ENCODE peak calls at places on chromosomes 12 and 14, in ten cellular contexts. One of them, this sample, is unnamed.

GRCh38 chr14:103899316-103899715 is 28.9 kb upstream of the TDRD9 start:
- DNase-seq in astrocyte of the hippocampus: no peak
- DNase-seq in neural crest cell: no peak
- DNase-seq in small intestine: peak
- DNase-seq in cardiac fibroblast: no peak
- DNase-seq in astrocyte of the spinal cord: no peak
- DNase-seq in nucleus accumbens: no peak
- DNase-seq in AG09319: no peak
- DNase-seq in AG09309: no peak
- DNase-seq in CD4-positive, alpha-beta T cell: no peak
- DNase-seq in this sample: peak

GRCh38 chr12:109766251-109766778 is 52.7 kb downstream of the FAM222A start:
- DNase-seq in AG09309: no peak
- DNase-seq in small intestine: no peak
- DNase-seq in AG09319: no peak
- DNase-seq in neural crest cell: no peak
- DNase-seq in astrocyte of the hippocampus: no peak
- DNase-seq in astrocyte of the spinal cord: no peak
- DNase-seq in CD4-positive, alpha-beta T cell: no peak
- DNase-seq in nucleus accumbens: no peak
- DNase-seq in cardiac fibroblast: no peak
- DNase-seq in this sample: no peak

GRCh38 chr12:131913666-131914065 is 15.4 kb upstream of the PUS1 start:
- DNase-seq in nucleus accumbens: no peak
- DNase-seq in CD4-positive, alpha-beta T cell: no peak
- DNase-seq in cardiac fibroblast: no peak
- DNase-seq in astrocyte of the spinal cord: no peak
- DNase-seq in neural crest cell: no peak
- DNase-seq in AG09319: no peak
- DNase-seq in astrocyte of the hippocampus: no peak
- DNase-seq in small intestine: no peak
- DNase-seq in AG09309: no peak
- DNase-seq in this sample: no peak

GRCh38 chr14:66999978-67000377 is 189.3 kb upstream of the GARIN2 start:
- DNase-seq in neural crest cell: no peak
- DNase-seq in cardiac fibroblast: no peak
- DNase-seq in astrocyte of the hippocampus: no peak
- DNase-seq in nucleus accumbens: no peak
- DNase-seq in astrocyte of the spinal cord: no peak
- DNase-seq in AG09309: no peak
- DNase-seq in CD4-positive, alpha-beta T cell: no peak
- DNase-seq in AG09319: no peak
- DNase-seq in small intestine: no peak
- DNase-seq in this sample: no peak

GRCh38 chr12:53180931-53181645 is 363 bp upstream of the CSAD start:
- DNase-seq in astrocyte of the spinal cord: peak
- DNase-seq in astrocyte of the hippocampus: peak
- DNase-seq in small intestine: peak
- DNase-seq in nucleus accumbens: peak
- DNase-seq in neural crest cell: peak
- DNase-seq in cardiac fibroblast: peak
- DNase-seq in CD4-positive, alpha-beta T cell: peak
- DNase-seq in AG09319: no peak
- DNase-seq in AG09309: no peak
- DNase-seq in this sample: peak

GRCh38 chr14:36057452-36058142 is 118.9 kb downstream of the PTCSC3 start:
- DNase-seq in CD4-positive, alpha-beta T cell: no peak
- DNase-seq in nucleus accumbens: no peak
- DNase-seq in astrocyte of the spinal cord: peak
- DNase-seq in cardiac fibroblast: no peak
- DNase-seq in AG09319: no peak
- DNase-seq in small intestine: no peak
- DNase-seq in neural crest cell: no peak
- DNase-seq in astrocyte of the hippocampus: peak
- DNase-seq in AG09309: no peak
- DNase-seq in this sample: no peak

GRCh38 chr12:48819986-48820385 is 1.7 kb downstream of the CACNB3 start:
- DNase-seq in nucleus accumbens: no peak
- DNase-seq in cardiac fibroblast: no peak
- DNase-seq in astrocyte of the spinal cord: no peak
- DNase-seq in AG09319: no peak
- DNase-seq in neural crest cell: no peak
- DNase-seq in small intestine: no peak
- DNase-seq in astrocyte of the hippocampus: no peak
- DNase-seq in AG09309: no peak
- DNase-seq in CD4-positive, alpha-beta T cell: no peak
- DNase-seq in this sample: no peak

GRCh38 chr14:75069811-75070145 is 337 bp downstream of the ZC2HC1C start:
- DNase-seq in cardiac fibroblast: no peak
- DNase-seq in nucleus accumbens: no peak
- DNase-seq in AG09309: no peak
- DNase-seq in neural crest cell: no peak
- DNase-seq in astrocyte of the hippocampus: no peak
- DNase-seq in astrocyte of the spinal cord: no peak
- DNase-seq in small intestine: no peak
- DNase-seq in AG09319: no peak
- DNase-seq in CD4-positive, alpha-beta T cell: no peak
- DNase-seq in this sample: no peak

GRCh38 chr12:22634883-22635282 is 9.9 kb downstream of the ETNK1 start:
- DNase-seq in neural crest cell: no peak
- DNase-seq in cardiac fibroblast: no peak
- DNase-seq in astrocyte of the hippocampus: no peak
- DNase-seq in nucleus accumbens: no peak
- DNase-seq in CD4-positive, alpha-beta T cell: no peak
- DNase-seq in AG09319: no peak
- DNase-seq in small intestine: no peak
- DNase-seq in astrocyte of the spinal cord: no peak
- DNase-seq in AG09309: no peak
- DNase-seq in this sample: no peak

GRCh38 chr12:115194448-115194847 is 510.5 kb upstream of the TBX3 start:
- DNase-seq in astrocyte of the spinal cord: no peak
- DNase-seq in small intestine: no peak
- DNase-seq in AG09309: no peak
- DNase-seq in AG09319: no peak
- DNase-seq in CD4-positive, alpha-beta T cell: no peak
- DNase-seq in neural crest cell: no peak
- DNase-seq in cardiac fibroblast: no peak
- DNase-seq in astrocyte of the hippocampus: no peak
- DNase-seq in nucleus accumbens: no peak
- DNase-seq in this sample: no peak

GRCh38 chr12:82862069-82862841 is 175.5 kb downstream of the TMTC2 start:
- DNase-seq in astrocyte of the hippocampus: peak
- DNase-seq in AG09319: no peak
- DNase-seq in astrocyte of the spinal cord: peak
- DNase-seq in small intestine: no peak
- DNase-seq in cardiac fibroblast: peak
- DNase-seq in neural crest cell: no peak
- DNase-seq in nucleus accumbens: no peak
- DNase-seq in AG09309: peak
- DNase-seq in CD4-positive, alpha-beta T cell: no peak
- DNase-seq in this sample: no peak

GRCh38 chr12:6074979-6075585 is 49.4 kb downstream of the VWF start:
- DNase-seq in astrocyte of the hippocampus: no peak
- DNase-seq in neural crest cell: no peak
- DNase-seq in AG09309: no peak
- DNase-seq in CD4-positive, alpha-beta T cell: no peak
- DNase-seq in nucleus accumbens: no peak
- DNase-seq in astrocyte of the spinal cord: no peak
- DNase-seq in cardiac fibroblast: peak
- DNase-seq in small intestine: peak
- DNase-seq in AG09319: no peak
- DNase-seq in this sample: peak

GRCh38 chr12:2679816-2680675 is 114.7 kb upstream of the FKBP4 start:
- DNase-seq in AG09319: no peak
- DNase-seq in CD4-positive, alpha-beta T cell: no peak
- DNase-seq in astrocyte of the hippocampus: no peak
- DNase-seq in small intestine: no peak
- DNase-seq in AG09309: no peak
- DNase-seq in neural crest cell: no peak
- DNase-seq in nucleus accumbens: no peak
- DNase-seq in astrocyte of the spinal cord: no peak
- DNase-seq in cardiac fibroblast: no peak
- DNase-seq in this sample: no peak

GRCh38 chr14:104001003-104001402 is 58.7 kb upstream of the RD3L start:
- DNase-seq in AG09319: no peak
- DNase-seq in CD4-positive, alpha-beta T cell: no peak
- DNase-seq in neural crest cell: no peak
- DNase-seq in astrocyte of the hippocampus: peak
- DNase-seq in small intestine: peak
- DNase-seq in AG09309: no peak
- DNase-seq in astrocyte of the spinal cord: no peak
- DNase-seq in nucleus accumbens: no peak
- DNase-seq in cardiac fibroblast: no peak
- DNase-seq in this sample: no peak

GRCh38 chr12:48349471-48349870 is 1.2 kb downstream of the ZNF641 start:
- DNase-seq in cardiac fibroblast: peak
- DNase-seq in astrocyte of the spinal cord: peak
- DNase-seq in AG09319: no peak
- DNase-seq in AG09309: no peak
- DNase-seq in astrocyte of the hippocampus: peak
- DNase-seq in CD4-positive, alpha-beta T cell: no peak
- DNase-seq in nucleus accumbens: no peak
- DNase-seq in small intestine: no peak
- DNase-seq in neural crest cell: no peak
- DNase-seq in this sample: no peak

GRCh38 chr14:88599761-88600439 is 37.1 kb downstream of the ZC3H14 start:
- DNase-seq in CD4-positive, alpha-beta T cell: no peak
- DNase-seq in astrocyte of the spinal cord: no peak
- DNase-seq in small intestine: no peak
- DNase-seq in AG09309: no peak
- DNase-seq in neural crest cell: no peak
- DNase-seq in AG09319: no peak
- DNase-seq in nucleus accumbens: no peak
- DNase-seq in cardiac fibroblast: no peak
- DNase-seq in astrocyte of the hippocampus: no peak
- DNase-seq in this sample: no peak

GRCh38 chr12:108565976-108566375 is 3.6 kb downstream of the ISCU start:
- DNase-seq in astrocyte of the spinal cord: peak
- DNase-seq in small intestine: peak
- DNase-seq in cardiac fibroblast: peak
- DNase-seq in astrocyte of the hippocampus: peak
- DNase-seq in AG09309: no peak
- DNase-seq in CD4-positive, alpha-beta T cell: peak
- DNase-seq in AG09319: peak
- DNase-seq in neural crest cell: no peak
- DNase-seq in nucleus accumbens: no peak
- DNase-seq in this sample: peak

GRCh38 chr12:53232641-53233538 is 881 bp upstream of the RARG start:
- DNase-seq in neural crest cell: no peak
- DNase-seq in nucleus accumbens: no peak
- DNase-seq in AG09309: no peak
- DNase-seq in astrocyte of the hippocampus: peak
- DNase-seq in cardiac fibroblast: peak
- DNase-seq in CD4-positive, alpha-beta T cell: no peak
- DNase-seq in AG09319: no peak
- DNase-seq in small intestine: peak
- DNase-seq in astrocyte of the spinal cord: no peak
- DNase-seq in this sample: peak

GRCh38 chr12:90712671-90713070 is 242.3 kb downstream of the CCER1 start:
- DNase-seq in astrocyte of the hippocampus: peak
- DNase-seq in neural crest cell: no peak
- DNase-seq in nucleus accumbens: no peak
- DNase-seq in astrocyte of the spinal cord: peak
- DNase-seq in cardiac fibroblast: peak
- DNase-seq in small intestine: peak
- DNase-seq in AG09319: no peak
- DNase-seq in CD4-positive, alpha-beta T cell: no peak
- DNase-seq in AG09309: no peak
- DNase-seq in this sample: no peak

GRCh38 chr12:8681129-8681902 is 16.5 kb upstream of the RIMKLB start:
- DNase-seq in cardiac fibroblast: peak
- DNase-seq in neural crest cell: no peak
- DNase-seq in astrocyte of the hippocampus: peak
- DNase-seq in CD4-positive, alpha-beta T cell: no peak
- DNase-seq in astrocyte of the spinal cord: peak
- DNase-seq in small intestine: peak
- DNase-seq in AG09309: no peak
- DNase-seq in AG09319: no peak
- DNase-seq in nucleus accumbens: no peak
- DNase-seq in this sample: no peak

GRCh38 chr12:6535960-6536847 is 1.9 kb downstream of the GAPDH start:
- DNase-seq in cardiac fibroblast: no peak
- DNase-seq in small intestine: peak
- DNase-seq in nucleus accumbens: no peak
- DNase-seq in neural crest cell: no peak
- DNase-seq in AG09309: no peak
- DNase-seq in CD4-positive, alpha-beta T cell: no peak
- DNase-seq in astrocyte of the hippocampus: peak
- DNase-seq in astrocyte of the spinal cord: no peak
- DNase-seq in AG09319: no peak
- DNase-seq in this sample: no peak

GRCh38 chr14:77485256-77485655 is 13.4 kb downstream of the ISM2 start:
- DNase-seq in astrocyte of the hippocampus: peak
- DNase-seq in astrocyte of the spinal cord: no peak
- DNase-seq in small intestine: no peak
- DNase-seq in AG09309: no peak
- DNase-seq in CD4-positive, alpha-beta T cell: no peak
- DNase-seq in AG09319: no peak
- DNase-seq in nucleus accumbens: no peak
- DNase-seq in neural crest cell: no peak
- DNase-seq in cardiac fibroblast: no peak
- DNase-seq in this sample: no peak

GRCh38 chr12:11754256-11754655 is 104.8 kb downstream of the ETV6 start:
- DNase-seq in nucleus accumbens: no peak
- DNase-seq in AG09309: no peak
- DNase-seq in neural crest cell: no peak
- DNase-seq in small intestine: no peak
- DNase-seq in CD4-positive, alpha-beta T cell: no peak
- DNase-seq in astrocyte of the spinal cord: no peak
- DNase-seq in astrocyte of the hippocampus: no peak
- DNase-seq in AG09319: no peak
- DNase-seq in cardiac fibroblast: no peak
- DNase-seq in this sample: no peak

GRCh38 chr14:23951590-23952143 is 1.9 kb upstream of the DHRS4 start:
- DNase-seq in cardiac fibroblast: no peak
- DNase-seq in CD4-positive, alpha-beta T cell: no peak
- DNase-seq in astrocyte of the hippocampus: no peak
- DNase-seq in AG09319: no peak
- DNase-seq in astrocyte of the spinal cord: no peak
- DNase-seq in nucleus accumbens: no peak
- DNase-seq in AG09309: no peak
- DNase-seq in small intestine: no peak
- DNase-seq in neural crest cell: no peak
- DNase-seq in this sample: no peak

GRCh38 chr12:388012-388411 is 1.1 kb downstream of the KDM5A start:
- DNase-seq in CD4-positive, alpha-beta T cell: no peak
- DNase-seq in AG09319: no peak
- DNase-seq in AG09309: no peak
- DNase-seq in astrocyte of the hippocampus: peak
- DNase-seq in astrocyte of the spinal cord: no peak
- DNase-seq in nucleus accumbens: no peak
- DNase-seq in cardiac fibroblast: no peak
- DNase-seq in neural crest cell: no peak
- DNase-seq in small intestine: no peak
- DNase-seq in this sample: no peak

GRCh38 chr12:108302471-108303311 is 36.4 kb downstream of the CMKLR1 start:
- DNase-seq in small intestine: no peak
- DNase-seq in CD4-positive, alpha-beta T cell: no peak
- DNase-seq in AG09309: peak
- DNase-seq in cardiac fibroblast: peak
- DNase-seq in neural crest cell: no peak
- DNase-seq in AG09319: peak
- DNase-seq in nucleus accumbens: no peak
- DNase-seq in astrocyte of the spinal cord: peak
- DNase-seq in astrocyte of the hippocampus: peak
- DNase-seq in this sample: peak

GRCh38 chr12:40344312-40344711 is 119.5 kb downstream of the LRRK2 start:
- DNase-seq in small intestine: no peak
- DNase-seq in nucleus accumbens: no peak
- DNase-seq in CD4-positive, alpha-beta T cell: no peak
- DNase-seq in AG09309: no peak
- DNase-seq in astrocyte of the hippocampus: no peak
- DNase-seq in cardiac fibroblast: no peak
- DNase-seq in AG09319: no peak
- DNase-seq in neural crest cell: no peak
- DNase-seq in astrocyte of the spinal cord: no peak
- DNase-seq in this sample: no peak

GRCh38 chr12:109735825-109736551 is 22.4 kb downstream of the FAM222A start:
- DNase-seq in CD4-positive, alpha-beta T cell: no peak
- DNase-seq in AG09309: no peak
- DNase-seq in AG09319: no peak
- DNase-seq in nucleus accumbens: no peak
- DNase-seq in small intestine: no peak
- DNase-seq in astrocyte of the hippocampus: no peak
- DNase-seq in astrocyte of the spinal cord: no peak
- DNase-seq in cardiac fibroblast: no peak
- DNase-seq in neural crest cell: no peak
- DNase-seq in this sample: no peak

This sample was measured in colonic mucosa.